ENCODE peak calls at places on chromosomes 6 and 20, in six cellular contexts. One of them, this sample, is unnamed. For H3K4me1, the result is how much of the 10 kb centered on the place peaks cover.

GRCh38 chr6:40894962-40895799 is 143.8 kb downstream of the UNC5CL start:
- DNase-seq in IMR-90: peak
- DNase-seq in CD4-positive, alpha-beta memory T cell: no peak
- DNase-seq in body of pancreas: peak
- DNase-seq in H9: peak
- DNase-seq in fibroblast of lung: peak
- DNase-seq in this sample: peak

GRCh38 chr6:162543221-162543620 is 184.3 kb downstream of the PRKN start:
- DNase-seq in IMR-90: no peak
- DNase-seq in CD4-positive, alpha-beta memory T cell: no peak
- DNase-seq in body of pancreas: no peak
- DNase-seq in H9: peak
- DNase-seq in fibroblast of lung: no peak
- DNase-seq in this sample: no peak

GRCh38 chr6:110049696-110050465 is 71.8 kb downstream of the GPR6 start:
- DNase-seq in IMR-90: no peak
- DNase-seq in CD4-positive, alpha-beta memory T cell: no peak
- DNase-seq in body of pancreas: no peak
- DNase-seq in H9: no peak
- DNase-seq in fibroblast of lung: no peak
- DNase-seq in this sample: no peak

GRCh38 chr6:132530293-132530974 is 7.6 kb upstream of the TAAR9 start:
- DNase-seq in IMR-90: peak
- DNase-seq in CD4-positive, alpha-beta memory T cell: peak
- DNase-seq in body of pancreas: peak
- DNase-seq in H9: peak
- DNase-seq in fibroblast of lung: peak
- DNase-seq in this sample: no peak

GRCh38 chr6:128244751-128245405 is 275.5 kb downstream of the PTPRK start:
- DNase-seq in IMR-90: peak
- DNase-seq in CD4-positive, alpha-beta memory T cell: no peak
- DNase-seq in body of pancreas: no peak
- DNase-seq in H9: no peak
- DNase-seq in fibroblast of lung: no peak
- DNase-seq in this sample: no peak

GRCh38 chr6:161110380-161110779 is 118.8 kb downstream of the MAP3K4 start:
- DNase-seq in IMR-90: no peak
- DNase-seq in CD4-positive, alpha-beta memory T cell: no peak
- DNase-seq in body of pancreas: no peak
- DNase-seq in H9: no peak
- DNase-seq in fibroblast of lung: no peak
- DNase-seq in this sample: no peak

GRCh38 chr6:131054392-131055250 is 8.4 kb downstream of the EPB41L2 start:
- DNase-seq in IMR-90: no peak
- DNase-seq in CD4-positive, alpha-beta memory T cell: no peak
- DNase-seq in body of pancreas: no peak
- DNase-seq in H9: no peak
- DNase-seq in fibroblast of lung: no peak
- DNase-seq in this sample: no peak

GRCh38 chr6:169427856-169428255 is 174.2 kb upstream of the THBS2 start:
- DNase-seq in IMR-90: peak
- DNase-seq in CD4-positive, alpha-beta memory T cell: no peak
- DNase-seq in body of pancreas: no peak
- DNase-seq in H9: no peak
- DNase-seq in fibroblast of lung: peak
- DNase-seq in this sample: no peak

GRCh38 chr6:16683524-16684194 is 77.6 kb downstream of the ATXN1 start:
- DNase-seq in IMR-90: peak
- DNase-seq in CD4-positive, alpha-beta memory T cell: no peak
- DNase-seq in body of pancreas: peak
- DNase-seq in H9: no peak
- DNase-seq in fibroblast of lung: peak
- DNase-seq in this sample: peak

GRCh38 chr6:32153252-32153834 is 598 bp upstream of the PPT2 start:
- DNase-seq in IMR-90: peak
- DNase-seq in CD4-positive, alpha-beta memory T cell: no peak
- DNase-seq in body of pancreas: no peak
- DNase-seq in H9: peak
- DNase-seq in fibroblast of lung: peak
- DNase-seq in this sample: peak

GRCh38 chr6:32700391-32701040 is 34.1 kb upstream of the HLA-DQB1 start:
- DNase-seq in IMR-90: peak
- DNase-seq in CD4-positive, alpha-beta memory T cell: peak
- DNase-seq in body of pancreas: peak
- DNase-seq in H9: peak
- DNase-seq in fibroblast of lung: peak
- DNase-seq in this sample: no peak

GRCh38 chr20:15863735-15864134 is 709.5 kb downstream of the KIF16B start:
- DNase-seq in IMR-90: no peak
- DNase-seq in CD4-positive, alpha-beta memory T cell: no peak
- DNase-seq in body of pancreas: no peak
- DNase-seq in H9: no peak
- DNase-seq in fibroblast of lung: no peak
- DNase-seq in this sample: no peak

GRCh38 chr20:53751394-53752368 is 158.0 kb upstream of the ZNF217 start:
- DNase-seq in IMR-90: no peak
- DNase-seq in CD4-positive, alpha-beta memory T cell: peak
- DNase-seq in body of pancreas: no peak
- DNase-seq in H9: no peak
- DNase-seq in fibroblast of lung: no peak
- DNase-seq in this sample: no peak
- H3K4me1 ChIP-seq in IMR-90: under half
- H3K4me1 ChIP-seq in CD4-positive, alpha-beta memory T cell: half or more
- H3K4me1 ChIP-seq in body of pancreas: under half
- H3K4me1 ChIP-seq in H9: under half
- H3K4me1 ChIP-seq in fibroblast of lung: under half
- H3K4me1 ChIP-seq in this sample: under half

GRCh38 chr20:57325632-57326356 is 3.8 kb upstream of the SPO11 start:
- DNase-seq in IMR-90: no peak
- DNase-seq in CD4-positive, alpha-beta memory T cell: no peak
- DNase-seq in body of pancreas: no peak
- DNase-seq in H9: no peak
- DNase-seq in fibroblast of lung: no peak
- DNase-seq in this sample: no peak
- H3K27ac ChIP-seq in IMR-90: no peak
- H3K27ac ChIP-seq in CD4-positive, alpha-beta memory T cell: no peak
- H3K27ac ChIP-seq in body of pancreas: no peak
- H3K27ac ChIP-seq in H9: no peak
- H3K27ac ChIP-seq in fibroblast of lung: no peak
- H3K27ac ChIP-seq in this sample: no peak

DNA sequence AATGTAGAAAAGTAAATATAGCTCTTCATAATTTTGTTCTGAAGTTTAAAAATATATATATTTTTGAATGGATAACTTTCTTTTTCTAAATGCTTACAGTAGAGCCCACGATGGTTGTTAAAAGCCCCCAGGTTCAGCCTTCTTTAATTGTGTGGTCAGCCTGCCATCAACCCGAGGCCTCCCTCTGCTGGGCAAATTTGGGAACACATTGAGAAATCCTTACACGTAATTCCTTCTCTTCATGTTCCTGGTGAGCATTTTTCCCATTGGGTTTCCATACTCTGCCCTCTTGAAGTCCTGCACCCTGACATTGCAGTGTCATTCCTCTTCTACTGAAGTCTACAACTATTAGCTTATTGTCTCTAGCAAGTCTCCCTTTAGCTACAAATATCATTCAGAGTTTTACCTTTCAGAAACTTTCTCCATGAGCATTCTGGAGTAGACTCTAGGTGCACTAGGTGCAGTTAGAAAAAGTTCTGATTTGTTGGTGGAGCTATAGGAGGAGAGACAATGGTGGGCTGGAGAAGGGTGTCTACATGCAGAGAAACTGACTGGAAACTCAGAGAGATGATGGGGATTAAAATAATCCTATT is 40.6 kb downstream of the TRIM38 start:
- DNase-seq in IMR-90: peak
- DNase-seq in CD4-positive, alpha-beta memory T cell: peak
- DNase-seq in body of pancreas: peak
- DNase-seq in H9: peak
- DNase-seq in fibroblast of lung: peak
- DNase-seq in this sample: peak
- H3K4me1 ChIP-seq in IMR-90: under half
- H3K4me1 ChIP-seq in CD4-positive, alpha-beta memory T cell: under half
- H3K4me1 ChIP-seq in body of pancreas: under half
- H3K4me1 ChIP-seq in H9: under half
- H3K4me1 ChIP-seq in fibroblast of lung: under half
- H3K4me1 ChIP-seq in this sample: under half

GRCh38 chr6:111792914-111793700 is 80.1 kb downstream of the FYN start:
- DNase-seq in IMR-90: no peak
- DNase-seq in CD4-positive, alpha-beta memory T cell: no peak
- DNase-seq in body of pancreas: no peak
- DNase-seq in H9: no peak
- DNase-seq in fibroblast of lung: no peak
- DNase-seq in this sample: no peak

GRCh38 chr6:111793711-111794111 is 79.5 kb downstream of the FYN start:
- DNase-seq in IMR-90: no peak
- DNase-seq in CD4-positive, alpha-beta memory T cell: peak
- DNase-seq in body of pancreas: no peak
- DNase-seq in H9: no peak
- DNase-seq in fibroblast of lung: no peak
- DNase-seq in this sample: no peak

GRCh38 chr6:111795558-111795957 is 77.7 kb downstream of the FYN start:
- DNase-seq in IMR-90: no peak
- DNase-seq in CD4-positive, alpha-beta memory T cell: no peak
- DNase-seq in body of pancreas: no peak
- DNase-seq in H9: no peak
- DNase-seq in fibroblast of lung: no peak
- DNase-seq in this sample: no peak

GRCh38 chr6:111794716-111795452 is 78.4 kb downstream of the FYN start:
- DNase-seq in IMR-90: no peak
- DNase-seq in CD4-positive, alpha-beta memory T cell: no peak
- DNase-seq in body of pancreas: no peak
- DNase-seq in H9: no peak
- DNase-seq in fibroblast of lung: no peak
- DNase-seq in this sample: no peak

DNA sequence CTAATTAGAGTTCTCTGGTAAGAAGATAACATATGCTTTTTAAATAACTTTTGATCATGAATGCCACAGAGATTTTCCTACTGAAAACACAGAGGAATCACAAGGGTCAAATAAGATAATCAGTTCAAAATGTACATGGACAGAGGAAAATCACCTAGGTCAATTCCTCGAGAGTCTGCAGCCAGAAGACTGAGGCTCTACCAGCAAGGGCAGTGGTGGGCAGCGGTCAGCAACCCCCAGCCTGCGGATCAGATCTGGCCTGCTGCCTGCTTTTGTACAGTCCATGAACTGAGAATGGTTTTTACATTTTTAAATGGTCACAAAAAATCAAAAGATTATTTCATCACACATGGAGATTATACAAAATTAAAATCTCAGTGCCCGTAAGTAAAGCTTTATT is 79.0 kb downstream of the FYN start:
- DNase-seq in IMR-90: no peak
- DNase-seq in CD4-positive, alpha-beta memory T cell: no peak
- DNase-seq in body of pancreas: no peak
- DNase-seq in H9: no peak
- DNase-seq in fibroblast of lung: no peak
- DNase-seq in this sample: no peak
- H3K27ac ChIP-seq in IMR-90: no peak
- H3K27ac ChIP-seq in CD4-positive, alpha-beta memory T cell: peak
- H3K27ac ChIP-seq in body of pancreas: no peak
- H3K27ac ChIP-seq in H9: no peak
- H3K27ac ChIP-seq in fibroblast of lung: no peak
- H3K27ac ChIP-seq in this sample: no peak

GRCh38 chr6:158038291-158039177 is 56.9 kb downstream of the SYNJ2 start:
- DNase-seq in IMR-90: no peak
- DNase-seq in CD4-positive, alpha-beta memory T cell: no peak
- DNase-seq in body of pancreas: no peak
- DNase-seq in H9: no peak
- DNase-seq in fibroblast of lung: no peak
- DNase-seq in this sample: no peak
- H3K4me1 ChIP-seq in IMR-90: under half
- H3K4me1 ChIP-seq in CD4-positive, alpha-beta memory T cell: under half
- H3K4me1 ChIP-seq in body of pancreas: under half
- H3K4me1 ChIP-seq in H9: under half
- H3K4me1 ChIP-seq in fibroblast of lung: under half
- H3K4me1 ChIP-seq in this sample: under half

GRCh38 chr6:157993076-157993475 is 11.4 kb downstream of the SYNJ2 start:
- DNase-seq in IMR-90: no peak
- DNase-seq in CD4-positive, alpha-beta memory T cell: no peak
- DNase-seq in body of pancreas: no peak
- DNase-seq in H9: no peak
- DNase-seq in fibroblast of lung: peak
- DNase-seq in this sample: no peak
- H3K27ac ChIP-seq in IMR-90: no peak
- H3K27ac ChIP-seq in CD4-positive, alpha-beta memory T cell: no peak
- H3K27ac ChIP-seq in body of pancreas: no peak
- H3K27ac ChIP-seq in H9: no peak
- H3K27ac ChIP-seq in fibroblast of lung: no peak
- H3K27ac ChIP-seq in this sample: no peak

GRCh38 chr6:56947931-56948330 is 7.0 kb upstream of the BEND6 start:
- DNase-seq in IMR-90: no peak
- DNase-seq in CD4-positive, alpha-beta memory T cell: no peak
- DNase-seq in body of pancreas: no peak
- DNase-seq in H9: no peak
- DNase-seq in fibroblast of lung: no peak
- DNase-seq in this sample: no peak
- H3K4me1 ChIP-seq in IMR-90: under half
- H3K4me1 ChIP-seq in CD4-positive, alpha-beta memory T cell: under half
- H3K4me1 ChIP-seq in body of pancreas: under half
- H3K4me1 ChIP-seq in H9: under half
- H3K4me1 ChIP-seq in fibroblast of lung: under half
- H3K4me1 ChIP-seq in this sample: under half

GRCh38 chr20:45037050-45037449 is 63.9 kb downstream of the KCNS1 start:
- DNase-seq in IMR-90: peak
- DNase-seq in CD4-positive, alpha-beta memory T cell: no peak
- DNase-seq in body of pancreas: no peak
- DNase-seq in H9: no peak
- DNase-seq in fibroblast of lung: peak
- DNase-seq in this sample: no peak
- H3K27ac ChIP-seq in IMR-90: no peak
- H3K27ac ChIP-seq in CD4-positive, alpha-beta memory T cell: no peak
- H3K27ac ChIP-seq in body of pancreas: no peak
- H3K27ac ChIP-seq in H9: peak
- H3K27ac ChIP-seq in fibroblast of lung: no peak
- H3K27ac ChIP-seq in this sample: no peak

GRCh38 chr6:7136859-7137334 is 29.1 kb downstream of the RREB1 start:
- DNase-seq in IMR-90: no peak
- DNase-seq in CD4-positive, alpha-beta memory T cell: no peak
- DNase-seq in body of pancreas: no peak
- DNase-seq in H9: no peak
- DNase-seq in fibroblast of lung: no peak
- DNase-seq in this sample: no peak
- H3K4me1 ChIP-seq in IMR-90: under half
- H3K4me1 ChIP-seq in CD4-positive, alpha-beta memory T cell: half or more
- H3K4me1 ChIP-seq in body of pancreas: half or more
- H3K4me1 ChIP-seq in H9: under half
- H3K4me1 ChIP-seq in fibroblast of lung: under half
- H3K4me1 ChIP-seq in this sample: half or more

This sample was measured in psoas muscle.